ENCODE peak calls at places on chromosomes 5 and 9, in nine cellular contexts. R is T1000, F is NCI-H2081, X is K562, Y is GDM1, Q is smooth muscle cell of the brain vasculature, O is H9, E is PC-3, U is lung. D is an unnamed sample.

GRCh38 chr5:57221049-57221568 is 47.2 kb downstream of the GPBP1 start:
- DNase-seq in R (no peak), O (no peak), U (no peak), E (peak), X (peak), F (peak), Q (peak), Y (peak), D (peak)

GRCh38 chr9:110578575-110578895 is 1.0 kb downstream of the SVEP1 start:
- DNase-seq in X (no peak), E (no peak), Q (no peak), F (no peak), O (no peak), U (no peak), Y (no peak), R (no peak), D (no peak)

GRCh38 chr5:2206244-2207108 is 323.8 kb upstream of the IRX4 start:
- DNase-seq in Q (no peak), Y (no peak), E (no peak), O (no peak), X (no peak), U (peak), R (no peak), F (no peak), D (no peak)

GRCh38 chr5:1010181-1010510 is 1.5 kb downstream of the NKD2 start:
- DNase-seq in Y (no peak), R (no peak), U (no peak), Q (no peak), E (peak), X (no peak), O (no peak), F (no peak), D (no peak)

GRCh38 chr5:33641722-33642505 is 201.1 kb downstream of the TARS1 start:
- DNase-seq in E (peak), U (no peak), Q (no peak), F (no peak), R (no peak), X (no peak), Y (no peak), O (no peak), D (no peak)

GRCh38 chr5:2860101-2860500 is 108.6 kb upstream of the IRX2 start:
- DNase-seq in E (no peak), U (no peak), R (no peak), O (no peak), F (no peak), Q (no peak), X (no peak), Y (no peak), D (no peak)

GRCh38 chr5:158054388-158055092 is 195.6 kb upstream of the CLINT1 start:
- DNase-seq in Y (no peak), Q (no peak), U (no peak), X (no peak), R (no peak), E (peak), O (no peak), F (no peak), D (no peak)

GRCh38 chr9:101027733-101028345 is 688 bp upstream of the PLPPR1 start:
- DNase-seq in X (no peak), U (no peak), R (no peak), Y (no peak), F (peak), Q (no peak), E (no peak), O (no peak), D (peak)

GRCh38 chr5:36244076-36244475 is 2.4 kb upstream of the NADK2 start:
- DNase-seq in E (no peak), R (no peak), U (no peak), Y (no peak), Q (no peak), O (no peak), X (no peak), F (no peak), D (no peak)

GRCh38 chr9:126235844-126236243 is 90.8 kb upstream of the MVB12B start:
- DNase-seq in Q (no peak), E (no peak), U (no peak), R (no peak), Y (no peak), X (no peak), O (no peak), F (no peak), D (no peak)